ENCODE peak calls at places on chromosomes 13 and 19, in five cellular contexts. N is RWPE1, F is anterior cingulate cortex, B is NCI-H748 treated with DMSO at 0.1 percent for 48 hours, Y is DND-41. K is an unnamed sample.

GRCh38 chr19:58572818-58573657 is at the start of gene MZF1:
- DNase-seq in N (peak), F (no peak), B (no peak), Y (peak), K (peak)

GRCh38 chr13:49098771-49099512 is 121.2 kb upstream of the MLNR start:
- DNase-seq in N (no peak), F (no peak), B (no peak), Y (no peak), K (no peak)

GRCh38 chr19:56193981-56194380 is 3.6 kb downstream of the ZSCAN5B start:
- DNase-seq in N (no peak), F (no peak), B (no peak), Y (no peak), K (no peak)

GRCh38 chr19:32767951-32768679 is 48.5 kb downstream of the TDRD12 start:
- DNase-seq in N (no peak), F (no peak), B (no peak), Y (no peak), K (no peak)

GRCh38 chr13:27263438-27263837 is 7.2 kb upstream of the RASL11A start:
- DNase-seq in N (no peak), F (no peak), B (no peak), Y (no peak), K (no peak)

GRCh38 chr13:92488249-92488845 is 738.3 kb upstream of the GPC6 start:
- DNase-seq in N (no peak), F (no peak), B (no peak), Y (no peak), K (no peak)

GRCh38 chr19:27905074-27905473 is 1307.9 kb downstream of the UQCRFS1 start:
- DNase-seq in N (no peak), F (no peak), B (no peak), Y (no peak), K (no peak)

GRCh38 chr19:51259348-51260245 is 8.7 kb downstream of the SIGLECL1 start:
- DNase-seq in N (peak), F (peak), B (no peak), Y (peak), K (peak)

GRCh38 chr19:18233224-18233825 is 7.1 kb upstream of the PDE4C start:
- DNase-seq in N (peak), F (no peak), B (no peak), Y (peak), K (peak)

GRCh38 chr19:35040826-35041547 is 534 bp upstream of the HPN start:
- DNase-seq in N (no peak), F (peak), B (no peak), Y (no peak), K (peak)

GRCh38 chr13:109995578-109995977 is 209.2 kb upstream of the IRS2 start:
- DNase-seq in N (no peak), F (no peak), B (no peak), Y (no peak), K (no peak)

K was measured in trophoblast cell.